ENCODE peak calls at places on chromosomes 12 and 14, in six cellular contexts. Q is epithelial cell of esophagus, E is AG09309, H is psoas muscle, Z is iPS DF 6.9, B is NCI-H2171. V is an unnamed sample.

GRCh38 chr14:50775357-50775756 is 55.6 kb downstream of the NIN start:
- DNase-seq in Q (peak), E (peak), H (no peak), Z (no peak), B (no peak), V (no peak)

GRCh38 chr12:27964123-27964522 is 8.4 kb downstream of the PTHLH start:
- DNase-seq in Q (peak), E (no peak), H (no peak), Z (no peak), B (no peak), V (no peak)

GRCh38 chr12:11968041-11968383 is 102.7 kb upstream of the BCL2L14 start:
- DNase-seq in Q (no peak), E (no peak), H (no peak), Z (no peak), B (no peak), V (no peak)

GRCh38 chr14:55533960-55534359 is 46.0 kb upstream of the KTN1 start:
- DNase-seq in Q (peak), E (no peak), H (no peak), Z (no peak), B (no peak), V (no peak)

GRCh38 chr14:100131181-100131580 is 28.3 kb downstream of the DEGS2 start:
- DNase-seq in Q (no peak), E (no peak), H (no peak), Z (no peak), B (no peak), V (no peak)

GRCh38 chr12:124655317-124656213 is 88.2 kb upstream of the NCOR2 start:
- DNase-seq in Q (no peak), E (no peak), H (peak), Z (peak), B (peak), V (peak)

GRCh38 chr14:20676072-20676471 is 8.3 kb upstream of the RNASE4 start:
- DNase-seq in Q (no peak), E (no peak), H (no peak), Z (no peak), B (no peak), V (no peak)

GRCh38 chr14:60355768-60356167 is 106.7 kb downstream of the PPM1A start:
- DNase-seq in Q (no peak), E (no peak), H (no peak), Z (no peak), B (no peak), V (no peak)

GRCh38 chr12:63064080-63064479 is 86.9 kb downstream of the AVPR1A start:
- DNase-seq in Q (peak), E (peak), H (no peak), Z (no peak), B (no peak), V (peak)

GRCh38 chr14:39431416-39432178 is 636 bp downstream of the FBXO33 start:
- DNase-seq in Q (peak), E (no peak), H (peak), Z (no peak), B (peak), V (peak)

GRCh38 chr12:28127455-28127854 is 62.8 kb upstream of the CCDC91 start:
- DNase-seq in Q (peak), E (no peak), H (no peak), Z (no peak), B (no peak), V (no peak)

GRCh38 chr14:65723348-65723747 is 310.8 kb downstream of the FUT8 start:
- DNase-seq in Q (no peak), E (no peak), H (no peak), Z (no peak), B (no peak), V (no peak)

V was measured in Kasumi-1.